ENCODE peak calls at places on chromosomes 13 and 19, in seven cellular contexts. I is ovary, J is HCT116, X is kidney, E is upper lobe of right lung, H is fibroblast of lung, W is esophagus squamous epithelium. N is an unnamed sample.
A peak's percentile ranks its signal among the peaks of the same experiment; 100 is the strongest.

GRCh38 chr19:44608391-44608821 is 5.0 kb upstream of the IGSF23 start:
- DNase-seq in W (no peak), E (no peak), I (no peak), X (no peak), H (peak; percentile 50), J (no peak), N (peak; percentile 39)

GRCh38 chr13:59447846-59448620 is 715.7 kb downstream of the DIAPH3 start:
- DNase-seq in I (no peak), H (peak; percentile 32), J (no peak), E (no peak), X (no peak), W (no peak), N (peak; percentile 40)

GRCh38 chr13:43285891-43286602 is 262.7 kb downstream of the DNAJC15 start:
- DNase-seq in W (no peak), E (no peak), X (no peak), J (no peak), I (no peak), H (peak; percentile 53), N (no peak)

GRCh38 chr19:19550454-19550842 is 12.4 kb downstream of the CILP2 start:
- DNase-seq in W (no peak), J (no peak), E (no peak), I (no peak), X (no peak), H (no peak), N (peak; percentile 36)

GRCh38 chr19:50415661-50416033 is 3.1 kb upstream of the SPIB start:
- DNase-seq in I (no peak), W (peak; percentile 51), H (no peak), E (peak; percentile 80), J (no peak), X (no peak), N (no peak)

GRCh38 chr13:51502206-51502651 is 49.4 kb upstream of the INTS6 start:
- DNase-seq in W (no peak), X (no peak), J (no peak), H (peak; percentile 37), I (no peak), E (no peak), N (peak; percentile 15)

GRCh38 chr13:62418872-62419271 is 1003.2 kb upstream of the PCDH20 start:
- DNase-seq in X (no peak), E (no peak), H (peak; percentile 79), I (no peak), W (no peak), J (no peak), N (no peak)

GRCh38 chr13:29520671-29521070 is 74.8 kb downstream of the SLC7A1 start:
- DNase-seq in I (no peak), J (no peak), H (peak; percentile 49), W (no peak), E (no peak), X (no peak), N (peak; percentile 88)

GRCh38 chr13:51519839-51520238 is 64.4 kb upstream of the WDFY2 start:
- DNase-seq in E (no peak), J (no peak), X (no peak), H (peak; percentile 49), W (no peak), I (no peak), N (peak; percentile 70)

GRCh38 chr19:35592226-35592625 is 6.3 kb downstream of the PMIS2 start:
- DNase-seq in X (no peak), J (peak; percentile 53), E (no peak), H (peak; percentile 62), W (no peak), I (no peak), N (peak; percentile 45)

GRCh38 chr19:43755256-43755801 is 567 bp upstream of the SMG9 start:
- DNase-seq in H (peak; percentile 69), I (peak; percentile 84), W (no peak), E (peak; percentile 92), X (peak; percentile 93), J (no peak), N (peak; percentile 80)

GRCh38 chr19:49361438-49362047 is 673 bp downstream of the TEAD2 start:
- DNase-seq in J (peak; percentile 56), E (peak; percentile 88), H (peak; percentile 90), I (peak; percentile 94), X (peak; percentile 96), W (no peak), N (peak; percentile 94)

GRCh38 chr19:58575183-58576041 is 2.3 kb upstream of the MZF1 start:
- DNase-seq in W (no peak), E (peak; percentile 95), H (peak; percentile 91), J (peak; percentile 79), X (peak; percentile 97), I (peak; percentile 94), N (peak; percentile 96)

GRCh38 chr13:101880581-101880980 is 428.1 kb downstream of the ITGBL1 start:
- DNase-seq in E (no peak), H (no peak), W (no peak), I (no peak), J (no peak), X (no peak), N (no peak)

GRCh38 chr19:40376286-40376862 is 13.6 kb downstream of the HIPK4 start:
- DNase-seq in E (no peak), J (no peak), X (no peak), I (no peak), W (no peak), H (no peak), N (no peak)

GRCh38 chr13:95931300-95932025 is 121.7 kb downstream of the UGGT2 start:
- DNase-seq in E (no peak), W (no peak), X (peak; percentile 60), I (no peak), J (no peak), H (no peak), N (no peak)

GRCh38 chr13:47038196-47038595 is 141.3 kb upstream of the HTR2A start:
- DNase-seq in W (no peak), X (no peak), J (no peak), I (no peak), E (no peak), H (peak; percentile 31), N (no peak)

GRCh38 chr19:35755550-35756371 is 1.1 kb downstream of the HSPB6 start:
- DNase-seq in E (peak; percentile 77), J (no peak), X (peak; percentile 95), W (no peak), H (peak; percentile 86), I (peak; percentile 96), N (no peak)

GRCh38 chr19:15717781-15718180 is 10.0 kb upstream of the OR10H2 start:
- DNase-seq in W (no peak), I (no peak), X (no peak), J (no peak), H (no peak), E (no peak), N (no peak)

GRCh38 chr19:29873024-29873800 is 61.4 kb downstream of the CCNE1 start:
- DNase-seq in J (no peak), E (peak; percentile 75), I (peak; percentile 39), X (peak; percentile 83), W (no peak), H (peak; percentile 9), N (peak; percentile 78)

GRCh38 chr19:11160119-11160768 is 4.7 kb upstream of the SPC24 start:
- DNase-seq in H (peak; percentile 83), J (no peak), I (no peak), W (no peak), X (no peak), E (no peak), N (no peak)

GRCh38 chr19:51607920-51608562 is 22.2 kb downstream of the SIGLEC5 start:
- DNase-seq in I (peak; percentile 59), X (peak; percentile 84), W (no peak), H (peak; percentile 64), J (peak; percentile 64), E (peak; percentile 91), N (peak; percentile 77)

GRCh38 chr19:39053276-39054090 is 21.1 kb upstream of the FBXO27 start:
- DNase-seq in H (no peak), W (no peak), X (no peak), I (no peak), E (no peak), J (no peak), N (no peak)

GRCh38 chr13:31638577-31638976 is 100.7 kb upstream of the RXFP2 start:
- DNase-seq in E (no peak), I (no peak), W (no peak), H (peak; percentile 37), J (no peak), X (no peak), N (peak; percentile 50)

GRCh38 chr19:41649827-41650226 is 23.0 kb upstream of the CEACAM4 start:
- DNase-seq in J (no peak), X (no peak), E (no peak), H (no peak), W (no peak), I (no peak), N (no peak)
- H3K9me3 ChIP-seq in J (no peaks in the 10 kb centered on the region), X (no peaks in the 10 kb centered on the region), E (no peaks in the 10 kb centered on the region), H (no peaks in the 10 kb centered on the region), W (no peaks in the 10 kb centered on the region), I (no peaks in the 10 kb centered on the region), N (peaks cover 5% of the 10 kb centered on the region)

GRCh38 chr13:110617326-110618072 is 2.2 kb downstream of the NAXD start:
- DNase-seq in H (peak; percentile 97), E (no peak), I (peak; percentile 83), W (no peak), J (no peak), X (no peak), N (peak; percentile 69)
- H3K4me3 ChIP-seq in H (peak overlapping the region; percentile 77), E (peak overlapping the region; percentile 94), I (peak overlapping the region; percentile 81), W (no peak overlapping the region), J (no peak overlapping the region), X (peak overlapping the region; percentile 77), N (peak overlapping the region; percentile 93)

DNA sequence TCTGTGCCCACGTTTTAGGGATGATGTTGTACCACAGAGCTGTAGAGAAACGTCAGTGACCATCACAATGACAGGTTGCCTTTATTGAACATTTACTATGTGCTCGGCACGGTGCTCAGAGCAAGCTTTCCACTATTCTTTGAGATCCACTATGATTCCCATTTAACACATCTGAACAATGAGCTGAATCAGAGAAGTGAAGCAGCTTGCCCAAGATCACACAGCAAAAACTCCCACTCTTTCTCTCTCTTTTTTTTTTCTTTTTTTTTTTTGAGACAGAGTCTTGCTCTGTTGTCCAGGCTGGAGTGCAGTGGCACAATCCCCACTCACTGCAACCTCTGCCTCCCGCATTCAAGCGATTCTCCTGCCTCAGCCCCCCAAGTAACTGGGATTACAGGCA is 8.1 kb upstream of the TNFSF9 start:
- DNase-seq in H (no peak), W (no peak), X (no peak), I (no peak), J (no peak), E (no peak), N (no peak)
- H3K4me1 ChIP-seq in H (no peaks in the 10 kb centered on the region), W (peaks cover 4% of the 10 kb centered on the region), X (no peaks in the 10 kb centered on the region), I (no peaks in the 10 kb centered on the region), J (peaks cover 8% of the 10 kb centered on the region), E (peaks cover 13% of the 10 kb centered on the region), N (peaks cover 5% of the 10 kb centered on the region)

GRCh38 chr13:18948012-18948663 is 233.5 kb downstream of the TUBA3C start:
- DNase-seq in J (no peak), I (no peak), E (peak; percentile 49), H (no peak), X (no peak), W (no peak), N (no peak)
- H3K9me3 ChIP-seq in J (no peaks in the 10 kb centered on the region), I (no peaks in the 10 kb centered on the region), E (no peaks in the 10 kb centered on the region), H (no peaks in the 10 kb centered on the region), X (no peaks in the 10 kb centered on the region), W (no peaks in the 10 kb centered on the region), N (no peaks in the 10 kb centered on the region)

N was measured in adipocyte.